ENCODE peak calls at places on chromosomes 1 and 21, in five cellular contexts. One of them, this sample, is unnamed.

GRCh38 chr1:17030186-17030585 is 18.5 kb upstream of the ATP13A2 start:
- ATAC-seq in psoas muscle: no peak
- ATAC-seq in natural killer cell: no peak
- ATAC-seq in effector memory CD8-positive, alpha-beta T cell: no peak
- ATAC-seq in CD8-positive, alpha-beta T cell: no peak
- ATAC-seq in this sample: no peak

GRCh38 chr1:37676281-37677243 is 15.8 kb upstream of the CDCA8 start:
- ATAC-seq in psoas muscle: no peak
- ATAC-seq in natural killer cell: no peak
- ATAC-seq in effector memory CD8-positive, alpha-beta T cell: no peak
- ATAC-seq in CD8-positive, alpha-beta T cell: no peak
- ATAC-seq in this sample: peak; percentile 79

GRCh38 chr1:82962658-82963057 is 1036.3 kb downstream of the TTLL7 start:
- ATAC-seq in psoas muscle: no peak
- ATAC-seq in natural killer cell: no peak
- ATAC-seq in effector memory CD8-positive, alpha-beta T cell: no peak
- ATAC-seq in CD8-positive, alpha-beta T cell: no peak
- ATAC-seq in this sample: no peak

GRCh38 chr1:3594706-3595377 is 16.5 kb downstream of the MEGF6 start:
- ATAC-seq in psoas muscle: peak; percentile 47
- ATAC-seq in natural killer cell: no peak
- ATAC-seq in effector memory CD8-positive, alpha-beta T cell: no peak
- ATAC-seq in CD8-positive, alpha-beta T cell: no peak
- ATAC-seq in this sample: no peak

GRCh38 chr1:177753655-177754054 is 216.2 kb downstream of the SEC16B start:
- ATAC-seq in psoas muscle: no peak
- ATAC-seq in natural killer cell: no peak
- ATAC-seq in effector memory CD8-positive, alpha-beta T cell: no peak
- ATAC-seq in CD8-positive, alpha-beta T cell: no peak
- ATAC-seq in this sample: no peak

GRCh38 chr21:43923391-43923790 is 58.4 kb downstream of the AGPAT3 start:
- ATAC-seq in psoas muscle: peak; percentile 34
- ATAC-seq in natural killer cell: no peak
- ATAC-seq in effector memory CD8-positive, alpha-beta T cell: no peak
- ATAC-seq in CD8-positive, alpha-beta T cell: no peak
- ATAC-seq in this sample: no peak

GRCh38 chr1:170732262-170732595 is 68.3 kb downstream of the PRRX1 start:
- ATAC-seq in psoas muscle: peak; percentile 26
- ATAC-seq in natural killer cell: no peak
- ATAC-seq in effector memory CD8-positive, alpha-beta T cell: no peak
- ATAC-seq in CD8-positive, alpha-beta T cell: no peak
- ATAC-seq in this sample: no peak

GRCh38 chr1:27621067-27621920 is 13.7 kb downstream of the FGR start:
- ATAC-seq in psoas muscle: no peak
- ATAC-seq in natural killer cell: no peak
- ATAC-seq in effector memory CD8-positive, alpha-beta T cell: no peak
- ATAC-seq in CD8-positive, alpha-beta T cell: no peak
- ATAC-seq in this sample: no peak

GRCh38 chr1:57321776-57322175 is 102.1 kb downstream of the DAB1 start:
- ATAC-seq in psoas muscle: no peak
- ATAC-seq in natural killer cell: no peak
- ATAC-seq in effector memory CD8-positive, alpha-beta T cell: no peak
- ATAC-seq in CD8-positive, alpha-beta T cell: no peak
- ATAC-seq in this sample: no peak

This sample was measured in stimulated activated memory B cell treated with anti-CD40 and anti-IgM and Interleukin-4, amounts not matched to agents 10 μg/mL and 1 μg/mL and 100 μg/mL, for 72 hours.